ENCODE peak calls at places on chromosomes 12 and 14, in eight cellular contexts. I is NCI-H2081, W is C1 segment of cervical spinal cord, V is NCI-H1092 treated with DMSO at 0.1 percent for 48 hours, K is activated T-cell treated with anti-CD3 and anti-CD28 coated beads for 48 hours, A is NCI-H524, D is DND-41, N is posterior cingulate gyrus. G is an unnamed sample.
A peak's percentile ranks its signal among the peaks of the same experiment; 100 is the strongest.

GRCh38 chr12:132596016-132596415 is 14.4 kb downstream of the LRCOL1 start:
- DNase-seq in I (no peak), W (no peak), V (no peak), K (no peak), A (no peak), D (no peak), N (no peak), G (no peak)

GRCh38 chr12:55843431-55843830 is 695 bp upstream of the MMP19 start:
- DNase-seq in I (no peak), W (no peak), V (no peak), K (no peak), A (no peak), D (no peak), N (no peak), G (no peak)

GRCh38 chr12:130764073-130764472 is 48.0 kb upstream of the RIMBP2 start:
- DNase-seq in I (no peak), W (no peak), V (no peak), K (no peak), A (no peak), D (no peak), N (no peak), G (no peak)

GRCh38 chr14:74478996-74479635 is 14.0 kb downstream of the NPC2 start:
- DNase-seq in I (peak; percentile 18), W (no peak), V (peak; percentile 11), K (no peak), A (peak; percentile 75), D (no peak), N (no peak), G (no peak)

GRCh38 chr14:77598366-77599050 is 17.9 kb downstream of the SPTLC2 start:
- DNase-seq in I (no peak), W (no peak), V (no peak), K (no peak), A (no peak), D (no peak), N (no peak), G (no peak)

GRCh38 chr14:57009585-57010515 is 199.6 kb upstream of the OTX2 start:
- DNase-seq in I (no peak), W (no peak), V (no peak), K (no peak), A (peak; percentile 99), D (no peak), N (no peak), G (no peak)

GRCh38 chr12:64825143-64826011 is 930 bp downstream of the TBC1D30 start:
- DNase-seq in I (peak; percentile 65), W (no peak), V (peak; percentile 67), K (no peak), A (peak; percentile 47), D (no peak), N (peak; percentile 12), G (peak; percentile 50)

GRCh38 chr14:58560208-58560607 is 77.6 kb upstream of the DACT1 start:
- DNase-seq in I (no peak), W (no peak), V (no peak), K (no peak), A (no peak), D (no peak), N (no peak), G (no peak)

GRCh38 chr12:111063296-111064026 is 143.1 kb upstream of the MYL2 start:
- DNase-seq in I (no peak), W (no peak), V (no peak), K (no peak), A (no peak), D (no peak), N (no peak), G (no peak)

GRCh38 chr12:18576104-18576622 is 161.6 kb downstream of the PLCZ1 start:
- DNase-seq in I (no peak), W (no peak), V (no peak), K (no peak), A (no peak), D (no peak), N (no peak), G (no peak)

GRCh38 chr12:57166971-57167371 is 19.6 kb upstream of the LRP1-AS start:
- DNase-seq in I (no peak), W (no peak), V (no peak), K (peak; percentile 50), A (no peak), D (no peak), N (no peak), G (no peak)

GRCh38 chr12:56688846-56689113 is 696 bp upstream of the PTGES3 start:
- DNase-seq in I (no peak), W (no peak), V (no peak), K (no peak), A (peak; percentile 13), D (no peak), N (no peak), G (no peak)

GRCh38 chr14:75675265-75675960 is 14.4 kb downstream of the TTLL5 start:
- DNase-seq in I (no peak), W (no peak), V (no peak), K (no peak), A (peak; percentile 17), D (no peak), N (no peak), G (no peak)

GRCh38 chr14:104383931-104384775 is 195.4 kb upstream of the C14orf180 start:
- DNase-seq in I (no peak), W (no peak), V (peak; percentile 90), K (no peak), A (peak; percentile 90), D (no peak), N (no peak), G (no peak)

GRCh38 chr12:63869656-63870055 is 25.2 kb downstream of the SRGAP1 start:
- DNase-seq in I (no peak), W (no peak), V (no peak), K (no peak), A (no peak), D (no peak), N (no peak), G (no peak)

GRCh38 chr14:25090716-25091454 is 40.9 kb upstream of the STXBP6 start:
- DNase-seq in I (no peak), W (no peak), V (no peak), K (no peak), A (no peak), D (no peak), N (no peak), G (no peak)

GRCh38 chr12:9049520-9050133 is 60.3 kb downstream of the KLRG1 start:
- DNase-seq in I (peak; percentile 23), W (no peak), V (peak; percentile 8), K (no peak), A (peak; percentile 48), D (peak; percentile 19), N (no peak), G (no peak)

GRCh38 chr14:101407328-101407727 is 154.0 kb upstream of the DIO3 start:
- DNase-seq in I (no peak), W (no peak), V (no peak), K (no peak), A (no peak), D (no peak), N (peak; percentile 43), G (peak; percentile 12)

GRCh38 chr14:60064491-60065072 is 27.1 kb upstream of the PCNX4 start:
- DNase-seq in I (no peak), W (no peak), V (peak; percentile 53), K (no peak), A (peak; percentile 56), D (no peak), N (no peak), G (no peak)

GRCh38 chr14:100155881-100156645 is 3.4 kb downstream of the DEGS2 start:
- DNase-seq in I (no peak), W (no peak), V (peak; percentile 21), K (no peak), A (no peak), D (no peak), N (no peak), G (no peak)

GRCh38 chr12:75443709-75444108 is 36.8 kb upstream of the GLIPR1 start:
- DNase-seq in I (no peak), W (no peak), V (no peak), K (no peak), A (no peak), D (no peak), N (no peak), G (no peak)

GRCh38 chr14:77051101-77051500 is 22.6 kb upstream of the IRF2BPL start:
- DNase-seq in I (no peak), W (peak; percentile 11), V (no peak), K (no peak), A (no peak), D (no peak), N (no peak), G (no peak)

G was measured in caudate nucleus.